ENCODE peak calls at places on chromosomes 16 and 17, in six cellular contexts. One of them, this sample, is unnamed.

GRCh38 chr16:50278251-50278650 is 11.9 kb downstream of the ADCY7 start:
- DNase-seq in NB4: no peak
- DNase-seq in K562: no peak
- DNase-seq in HepG2: no peak
- DNase-seq in A549: no peak
- DNase-seq in GM12878: no peak
- DNase-seq in this sample: no peak

GRCh38 chr16:63737633-63738032 is 1384.2 kb downstream of the CDH11 start:
- DNase-seq in GM12878: no peak
- DNase-seq in A549: no peak
- DNase-seq in HepG2: no peak
- DNase-seq in NB4: no peak
- DNase-seq in K562: no peak
- DNase-seq in this sample: no peak

GRCh38 chr16:24499193-24499814 is 40.1 kb upstream of the RBBP6 start:
- DNase-seq in K562: peak
- DNase-seq in A549: peak
- DNase-seq in GM12878: no peak
- DNase-seq in HepG2: peak
- DNase-seq in NB4: peak
- DNase-seq in this sample: peak

GRCh38 chr16:85379041-85380001 is 233.8 kb upstream of the GSE1 start:
- DNase-seq in HepG2: no peak
- DNase-seq in NB4: peak
- DNase-seq in A549: no peak
- DNase-seq in K562: peak
- DNase-seq in GM12878: no peak
- DNase-seq in this sample: no peak

GRCh38 chr17:72338847-72339790 is 218.3 kb downstream of the SOX9 start:
- DNase-seq in A549: peak
- DNase-seq in GM12878: no peak
- DNase-seq in NB4: no peak
- DNase-seq in K562: no peak
- DNase-seq in HepG2: peak
- DNase-seq in this sample: peak

GRCh38 chr17:33475594-33475993 is 182.5 kb upstream of the ASIC2 start:
- DNase-seq in GM12878: no peak
- DNase-seq in HepG2: no peak
- DNase-seq in NB4: no peak
- DNase-seq in K562: peak
- DNase-seq in A549: no peak
- DNase-seq in this sample: no peak

GRCh38 chr16:57194512-57194911 is 8.4 kb downstream of the RSPRY1 start:
- DNase-seq in NB4: no peak
- DNase-seq in GM12878: no peak
- DNase-seq in K562: no peak
- DNase-seq in A549: peak
- DNase-seq in HepG2: peak
- DNase-seq in this sample: peak

GRCh38 chr16:71443714-71444113 is 1.9 kb upstream of the TLE7 start:
- DNase-seq in NB4: no peak
- DNase-seq in A549: no peak
- DNase-seq in GM12878: no peak
- DNase-seq in K562: no peak
- DNase-seq in HepG2: no peak
- DNase-seq in this sample: no peak

GRCh38 chr17:69723741-69724140 is 309.2 kb downstream of the MAP2K6 start:
- DNase-seq in HepG2: no peak
- DNase-seq in NB4: no peak
- DNase-seq in A549: peak
- DNase-seq in GM12878: no peak
- DNase-seq in K562: no peak
- DNase-seq in this sample: peak

DNA sequence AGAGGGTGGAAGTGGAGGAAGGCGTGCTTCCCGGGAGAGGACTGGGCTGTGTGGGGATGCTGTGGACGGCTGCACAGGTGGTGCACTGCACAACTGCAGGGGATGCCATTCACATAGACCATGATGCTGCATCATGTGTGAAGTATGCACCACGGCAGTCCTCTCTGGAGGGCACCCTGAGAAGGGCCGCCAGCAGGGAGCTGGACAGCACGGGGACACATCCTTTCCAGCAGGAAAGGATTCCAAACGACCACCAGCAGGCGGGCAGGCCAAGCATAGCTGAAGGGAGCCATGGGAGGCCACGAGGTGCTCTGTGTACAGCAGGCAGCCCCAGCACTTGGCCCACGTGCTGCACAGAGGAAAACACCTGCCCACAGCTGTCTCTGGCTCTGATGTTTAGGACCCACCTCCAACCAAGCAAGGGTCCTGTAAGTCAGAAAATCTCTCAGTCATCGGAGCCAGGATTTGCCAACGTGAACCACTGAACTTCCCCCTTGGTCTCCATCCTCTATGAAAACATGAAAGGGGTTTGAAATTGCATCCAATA is 10.1 kb downstream of the ACTG1 start:
- DNase-seq in HepG2: no peak
- DNase-seq in GM12878: no peak
- DNase-seq in A549: no peak
- DNase-seq in K562: no peak
- DNase-seq in NB4: no peak
- DNase-seq in this sample: no peak
- TF ChIP-seq MYC in HepG2: no peak
- TF ChIP-seq MYC in GM12878: no peak
- TF ChIP-seq MYC in A549: no peak
- TF ChIP-seq MYC in K562: no peak
- TF ChIP-seq MYC in NB4: no peak
- TF ChIP-seq MYC in this sample: no peak

GRCh38 chr17:5099271-5099670 is 12.4 kb downstream of the ZNF232 start:
- DNase-seq in K562: no peak
- DNase-seq in NB4: no peak
- DNase-seq in HepG2: no peak
- DNase-seq in GM12878: no peak
- DNase-seq in A549: no peak
- DNase-seq in this sample: no peak
- TF ChIP-seq MYC in K562: no peak
- TF ChIP-seq MYC in NB4: no peak
- TF ChIP-seq MYC in HepG2: no peak
- TF ChIP-seq MYC in GM12878: no peak
- TF ChIP-seq MYC in A549: no peak
- TF ChIP-seq MYC in this sample: no peak

GRCh38 chr16:10885246-10885645 is 8.2 kb downstream of the CIITA start:
- DNase-seq in A549: no peak
- DNase-seq in HepG2: no peak
- DNase-seq in GM12878: no peak
- DNase-seq in K562: no peak
- DNase-seq in NB4: no peak
- DNase-seq in this sample: no peak

GRCh38 chr16:10886739-10887269 is 9.8 kb downstream of the CIITA start:
- DNase-seq in K562: peak
- DNase-seq in A549: no peak
- DNase-seq in NB4: no peak
- DNase-seq in HepG2: no peak
- DNase-seq in GM12878: no peak
- DNase-seq in this sample: no peak

GRCh38 chr16:10892782-10893181 is 15.8 kb downstream of the CIITA start:
- DNase-seq in GM12878: no peak
- DNase-seq in A549: no peak
- DNase-seq in NB4: no peak
- DNase-seq in HepG2: no peak
- DNase-seq in K562: no peak
- DNase-seq in this sample: no peak

GRCh38 chr16:10888320-10888937 is 11.4 kb downstream of the CIITA start:
- DNase-seq in K562: no peak
- DNase-seq in NB4: no peak
- DNase-seq in GM12878: no peak
- DNase-seq in A549: no peak
- DNase-seq in HepG2: no peak
- DNase-seq in this sample: no peak

GRCh38 chr16:10889880-10890279 is 12.9 kb downstream of the CIITA start:
- DNase-seq in GM12878: no peak
- DNase-seq in K562: no peak
- DNase-seq in HepG2: no peak
- DNase-seq in NB4: no peak
- DNase-seq in A549: no peak
- DNase-seq in this sample: no peak
- TF ChIP-seq MYC in GM12878: no peak
- TF ChIP-seq MYC in K562: no peak
- TF ChIP-seq MYC in HepG2: no peak
- TF ChIP-seq MYC in NB4: no peak
- TF ChIP-seq MYC in A549: no peak
- TF ChIP-seq MYC in this sample: no peak

GRCh38 chr16:2845116-2845515 is 12.9 kb downstream of the PRSS22 start:
- DNase-seq in A549: no peak
- DNase-seq in HepG2: no peak
- DNase-seq in NB4: no peak
- DNase-seq in GM12878: no peak
- DNase-seq in K562: no peak
- DNase-seq in this sample: no peak
- TF ChIP-seq MYC in A549: no peak
- TF ChIP-seq MYC in HepG2: no peak
- TF ChIP-seq MYC in NB4: no peak
- TF ChIP-seq MYC in GM12878: no peak
- TF ChIP-seq MYC in K562: no peak
- TF ChIP-seq MYC in this sample: no peak

GRCh38 chr17:75011788-75012319 is 616 bp upstream of the MRPL58 start:
- DNase-seq in GM12878: no peak
- DNase-seq in NB4: no peak
- DNase-seq in A549: no peak
- DNase-seq in K562: no peak
- DNase-seq in HepG2: peak
- DNase-seq in this sample: peak

GRCh38 chr17:75013077-75013391 is 564 bp downstream of the MRPL58 start:
- DNase-seq in NB4: no peak
- DNase-seq in A549: no peak
- DNase-seq in GM12878: no peak
- DNase-seq in HepG2: no peak
- DNase-seq in K562: peak
- DNase-seq in this sample: no peak

GRCh38 chr17:75012320-75013076 is at the start of gene MRPL58:
- DNase-seq in NB4: peak
- DNase-seq in A549: peak
- DNase-seq in GM12878: peak
- DNase-seq in HepG2: peak
- DNase-seq in K562: peak
- DNase-seq in this sample: peak

GRCh38 chr17:75009139-75009724 is 3.2 kb upstream of the MRPL58 start:
- DNase-seq in GM12878: no peak
- DNase-seq in NB4: no peak
- DNase-seq in A549: no peak
- DNase-seq in HepG2: no peak
- DNase-seq in K562: no peak
- DNase-seq in this sample: no peak

DNA sequence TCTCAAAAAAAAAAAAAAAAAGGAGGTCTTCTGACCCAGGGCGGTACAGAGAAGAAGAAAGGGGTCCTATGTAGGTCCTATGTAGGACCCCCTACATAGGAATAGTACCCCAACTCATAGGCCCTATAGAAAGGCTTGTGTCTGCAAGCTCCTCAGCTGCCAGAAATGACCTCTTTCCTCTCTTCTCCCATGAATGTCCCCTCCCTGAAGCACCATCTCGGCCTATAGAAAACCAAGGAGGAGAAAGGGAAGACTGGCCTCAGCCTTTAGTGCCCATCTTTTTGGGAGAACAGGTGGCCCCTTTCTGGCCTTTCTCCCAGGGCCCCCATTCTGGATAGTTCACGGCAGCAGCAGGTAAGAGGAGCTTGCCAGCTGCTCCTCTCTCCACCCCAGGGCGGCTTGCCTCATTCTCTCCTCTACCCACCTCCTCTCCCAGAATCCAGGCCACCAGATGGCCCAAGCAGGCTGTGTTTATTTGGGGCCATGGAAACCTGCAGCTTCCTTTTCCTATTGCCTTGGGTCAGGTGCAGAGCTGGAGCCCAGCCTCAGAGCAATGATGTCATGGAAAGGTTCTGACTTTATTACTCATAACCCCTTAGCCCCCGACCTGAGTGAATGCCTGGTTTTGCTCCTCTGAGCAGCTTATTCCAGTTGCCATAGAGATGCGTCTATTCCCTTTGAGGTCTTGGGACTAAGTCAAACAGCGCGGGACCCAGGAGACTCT is 1.6 kb upstream of the MRPL58 start:
- DNase-seq in K562: peak
- DNase-seq in HepG2: peak
- DNase-seq in GM12878: no peak
- DNase-seq in NB4: no peak
- DNase-seq in A549: peak
- DNase-seq in this sample: peak
- TF ChIP-seq MYC in K562: no peak
- TF ChIP-seq MYC in HepG2: no peak
- TF ChIP-seq MYC in GM12878: no peak
- TF ChIP-seq MYC in NB4: no peak
- TF ChIP-seq MYC in A549: no peak
- TF ChIP-seq MYC in this sample: no peak